ENCODE peak calls at places on chromosome 5, in five cellular contexts. One of them, this sample, is unnamed.

GRCh38 chr5:54278031-54278830 is 32.1 kb downstream of the ARL15 start:
- DNase-seq in anterior cingulate cortex: no peak
- DNase-seq in mucosa of descending colon: no peak
- DNase-seq in NB4: no peak
- DNase-seq in NCI-H1092 treated with DMSO at 0.1 percent for 48 hours: no peak
- DNase-seq in this sample: no peak

GRCh38 chr5:178672635-178673034 is 45.8 kb upstream of the CLK4 start:
- DNase-seq in NCI-H1092 treated with DMSO at 0.1 percent for 48 hours: no peak
- DNase-seq in NB4: no peak
- DNase-seq in mucosa of descending colon: no peak
- DNase-seq in anterior cingulate cortex: no peak
- DNase-seq in this sample: no peak

GRCh38 chr5:26700759-26701384 is 337.5 kb downstream of the CDH9 start:
- DNase-seq in NB4: peak; percentile 66
- DNase-seq in mucosa of descending colon: no peak
- DNase-seq in NCI-H1092 treated with DMSO at 0.1 percent for 48 hours: peak; percentile 83
- DNase-seq in anterior cingulate cortex: no peak
- DNase-seq in this sample: peak; percentile 24

GRCh38 chr5:147750065-147750464 is 32.5 kb downstream of the JAKMIP2 start:
- DNase-seq in NB4: no peak
- DNase-seq in anterior cingulate cortex: no peak
- DNase-seq in mucosa of descending colon: no peak
- DNase-seq in NCI-H1092 treated with DMSO at 0.1 percent for 48 hours: no peak
- DNase-seq in this sample: no peak

GRCh38 chr5:73274870-73275756 is 102.1 kb downstream of the TMEM174 start:
- DNase-seq in NB4: no peak
- DNase-seq in NCI-H1092 treated with DMSO at 0.1 percent for 48 hours: peak; percentile 79
- DNase-seq in anterior cingulate cortex: peak; percentile 79
- DNase-seq in mucosa of descending colon: no peak
- DNase-seq in this sample: no peak

GRCh38 chr5:150350524-150351344 is 6.8 kb upstream of the TCOF1 start:
- DNase-seq in mucosa of descending colon: peak; percentile 79
- DNase-seq in NB4: peak; percentile 74
- DNase-seq in NCI-H1092 treated with DMSO at 0.1 percent for 48 hours: peak; percentile 14
- DNase-seq in anterior cingulate cortex: peak; percentile 78
- DNase-seq in this sample: no peak

GRCh38 chr5:173458819-173459218 is 130.6 kb upstream of the STC2 start:
- DNase-seq in NB4: peak; percentile 86
- DNase-seq in anterior cingulate cortex: no peak
- DNase-seq in NCI-H1092 treated with DMSO at 0.1 percent for 48 hours: no peak
- DNase-seq in mucosa of descending colon: no peak
- DNase-seq in this sample: no peak

GRCh38 chr5:1464096-1464446 is 18.8 kb upstream of the SLC6A3 start:
- DNase-seq in NB4: no peak
- DNase-seq in mucosa of descending colon: no peak
- DNase-seq in anterior cingulate cortex: no peak
- DNase-seq in NCI-H1092 treated with DMSO at 0.1 percent for 48 hours: no peak
- DNase-seq in this sample: no peak

GRCh38 chr5:172786736-172787462 is 15.9 kb upstream of the DUSP1 start:
- DNase-seq in mucosa of descending colon: peak; percentile 31
- DNase-seq in NCI-H1092 treated with DMSO at 0.1 percent for 48 hours: no peak
- DNase-seq in anterior cingulate cortex: no peak
- DNase-seq in NB4: no peak
- DNase-seq in this sample: no peak

GRCh38 chr5:145830594-145830993 is 4.5 kb downstream of the PRELID2 start:
- DNase-seq in NB4: no peak
- DNase-seq in NCI-H1092 treated with DMSO at 0.1 percent for 48 hours: no peak
- DNase-seq in mucosa of descending colon: no peak
- DNase-seq in anterior cingulate cortex: no peak
- DNase-seq in this sample: no peak

GRCh38 chr5:95352686-95353085 is 38.5 kb upstream of the FAM81B start:
- DNase-seq in mucosa of descending colon: no peak
- DNase-seq in NB4: no peak
- DNase-seq in anterior cingulate cortex: no peak
- DNase-seq in NCI-H1092 treated with DMSO at 0.1 percent for 48 hours: no peak
- DNase-seq in this sample: no peak

GRCh38 chr5:7393921-7394799 is 1.8 kb upstream of the ADCY2 start:
- DNase-seq in anterior cingulate cortex: no peak
- DNase-seq in mucosa of descending colon: no peak
- DNase-seq in NCI-H1092 treated with DMSO at 0.1 percent for 48 hours: no peak
- DNase-seq in NB4: no peak
- DNase-seq in this sample: no peak

GRCh38 chr5:93892481-93892880 is 151.1 kb upstream of the POU5F2 start:
- DNase-seq in mucosa of descending colon: no peak
- DNase-seq in NCI-H1092 treated with DMSO at 0.1 percent for 48 hours: peak; percentile 61
- DNase-seq in NB4: no peak
- DNase-seq in anterior cingulate cortex: no peak
- DNase-seq in this sample: no peak

GRCh38 chr5:1418921-1419280 is 26.3 kb downstream of the SLC6A3 start:
- DNase-seq in anterior cingulate cortex: no peak
- DNase-seq in NB4: no peak
- DNase-seq in mucosa of descending colon: no peak
- DNase-seq in NCI-H1092 treated with DMSO at 0.1 percent for 48 hours: no peak
- DNase-seq in this sample: no peak

GRCh38 chr5:157289164-157289819 is 23.4 kb downstream of the CYFIP2 start:
- DNase-seq in NCI-H1092 treated with DMSO at 0.1 percent for 48 hours: no peak
- DNase-seq in NB4: no peak
- DNase-seq in anterior cingulate cortex: no peak
- DNase-seq in mucosa of descending colon: no peak
- DNase-seq in this sample: no peak

GRCh38 chr5:135491552-135492318 is 39.6 kb upstream of the TIFAB start:
- DNase-seq in anterior cingulate cortex: no peak
- DNase-seq in NB4: no peak
- DNase-seq in NCI-H1092 treated with DMSO at 0.1 percent for 48 hours: peak; percentile 81
- DNase-seq in mucosa of descending colon: no peak
- DNase-seq in this sample: no peak

GRCh38 chr5:16934123-16934522 is 2.0 kb downstream of the MYO10 start:
- DNase-seq in anterior cingulate cortex: no peak
- DNase-seq in NCI-H1092 treated with DMSO at 0.1 percent for 48 hours: no peak
- DNase-seq in mucosa of descending colon: peak; percentile 83
- DNase-seq in NB4: peak; percentile 75
- DNase-seq in this sample: peak; percentile 34

GRCh38 chr5:179176571-179177230 is 116.5 kb downstream of the ZNF354C start:
- DNase-seq in NB4: no peak
- DNase-seq in NCI-H1092 treated with DMSO at 0.1 percent for 48 hours: no peak
- DNase-seq in anterior cingulate cortex: no peak
- DNase-seq in mucosa of descending colon: no peak
- DNase-seq in this sample: no peak

GRCh38 chr5:147169399-147169798 is 65.4 kb upstream of the STK32A start:
- DNase-seq in NB4: no peak
- DNase-seq in mucosa of descending colon: no peak
- DNase-seq in NCI-H1092 treated with DMSO at 0.1 percent for 48 hours: peak; percentile 3
- DNase-seq in anterior cingulate cortex: no peak
- DNase-seq in this sample: no peak

GRCh38 chr5:120516799-120517198 is 52.7 kb downstream of the PRR16 start:
- DNase-seq in anterior cingulate cortex: no peak
- DNase-seq in mucosa of descending colon: no peak
- DNase-seq in NB4: no peak
- DNase-seq in NCI-H1092 treated with DMSO at 0.1 percent for 48 hours: no peak
- DNase-seq in this sample: no peak

GRCh38 chr5:163399923-163400322 is 37.5 kb upstream of the CCNG1 start:
- DNase-seq in NB4: no peak
- DNase-seq in mucosa of descending colon: no peak
- DNase-seq in anterior cingulate cortex: no peak
- DNase-seq in NCI-H1092 treated with DMSO at 0.1 percent for 48 hours: no peak
- DNase-seq in this sample: no peak

GRCh38 chr5:65812648-65813047 is 90.6 kb downstream of the NLN start:
- DNase-seq in mucosa of descending colon: peak; percentile 62
- DNase-seq in NB4: no peak
- DNase-seq in anterior cingulate cortex: no peak
- DNase-seq in NCI-H1092 treated with DMSO at 0.1 percent for 48 hours: no peak
- DNase-seq in this sample: no peak

GRCh38 chr5:81856948-81857928 is 106.3 kb upstream of the SSBP2 start:
- DNase-seq in NCI-H1092 treated with DMSO at 0.1 percent for 48 hours: peak; percentile 97
- DNase-seq in anterior cingulate cortex: peak; percentile 83
- DNase-seq in mucosa of descending colon: peak; percentile 52
- DNase-seq in NB4: peak; percentile 62
- DNase-seq in this sample: no peak

GRCh38 chr5:83987513-83988292 is 267.0 kb upstream of the HAPLN1 start:
- DNase-seq in NCI-H1092 treated with DMSO at 0.1 percent for 48 hours: no peak
- DNase-seq in anterior cingulate cortex: no peak
- DNase-seq in mucosa of descending colon: no peak
- DNase-seq in NB4: no peak
- DNase-seq in this sample: no peak

GRCh38 chr5:108749130-108749861 is 1.6 kb downstream of the FER start:
- DNase-seq in NB4: peak; percentile 50
- DNase-seq in NCI-H1092 treated with DMSO at 0.1 percent for 48 hours: peak; percentile 19
- DNase-seq in mucosa of descending colon: no peak
- DNase-seq in anterior cingulate cortex: no peak
- DNase-seq in this sample: no peak

GRCh38 chr5:137639645-137640044 is 96.2 kb downstream of the KLHL3 start:
- DNase-seq in anterior cingulate cortex: no peak
- DNase-seq in mucosa of descending colon: no peak
- DNase-seq in NCI-H1092 treated with DMSO at 0.1 percent for 48 hours: no peak
- DNase-seq in NB4: no peak
- DNase-seq in this sample: no peak

GRCh38 chr5:176609724-176610429 is at the start of gene GPRIN1:
- DNase-seq in anterior cingulate cortex: no peak
- DNase-seq in NCI-H1092 treated with DMSO at 0.1 percent for 48 hours: peak; percentile 57
- DNase-seq in NB4: peak; percentile 57
- DNase-seq in mucosa of descending colon: peak; percentile 80
- DNase-seq in this sample: peak; percentile 3

GRCh38 chr5:61677220-61677619 is 345.2 kb downstream of the ZSWIM6 start:
- DNase-seq in NCI-H1092 treated with DMSO at 0.1 percent for 48 hours: no peak
- DNase-seq in mucosa of descending colon: no peak
- DNase-seq in anterior cingulate cortex: no peak
- DNase-seq in NB4: no peak
- DNase-seq in this sample: no peak

GRCh38 chr5:141904551-141904950 is 19.1 kb upstream of the DELE1 start:
- DNase-seq in NB4: no peak
- DNase-seq in anterior cingulate cortex: no peak
- DNase-seq in mucosa of descending colon: no peak
- DNase-seq in NCI-H1092 treated with DMSO at 0.1 percent for 48 hours: no peak
- DNase-seq in this sample: no peak

GRCh38 chr5:59133801-59134261 is 551.0 kb downstream of the RAB3C start:
- DNase-seq in mucosa of descending colon: no peak
- DNase-seq in anterior cingulate cortex: no peak
- DNase-seq in NB4: peak; percentile 33
- DNase-seq in NCI-H1092 treated with DMSO at 0.1 percent for 48 hours: no peak
- DNase-seq in this sample: no peak

GRCh38 chr5:111227805-111228204 is 3.6 kb downstream of the CAMK4 start:
- DNase-seq in mucosa of descending colon: no peak
- DNase-seq in NB4: no peak
- DNase-seq in NCI-H1092 treated with DMSO at 0.1 percent for 48 hours: no peak
- DNase-seq in anterior cingulate cortex: no peak
- DNase-seq in this sample: no peak

GRCh38 chr5:1917830-1918487 is 35.2 kb upstream of the IRX4 start:
- DNase-seq in NCI-H1092 treated with DMSO at 0.1 percent for 48 hours: no peak
- DNase-seq in NB4: no peak
- DNase-seq in anterior cingulate cortex: no peak
- DNase-seq in mucosa of descending colon: no peak
- DNase-seq in this sample: no peak

GRCh38 chr5:124952079-124952478 is 205.6 kb upstream of the ZNF608 start:
- DNase-seq in NCI-H1092 treated with DMSO at 0.1 percent for 48 hours: no peak
- DNase-seq in anterior cingulate cortex: no peak
- DNase-seq in NB4: no peak
- DNase-seq in mucosa of descending colon: no peak
- DNase-seq in this sample: no peak

GRCh38 chr5:95114305-95114704 is 170.6 kb downstream of the MCTP1 start:
- DNase-seq in NCI-H1092 treated with DMSO at 0.1 percent for 48 hours: no peak
- DNase-seq in NB4: no peak
- DNase-seq in mucosa of descending colon: no peak
- DNase-seq in anterior cingulate cortex: no peak
- DNase-seq in this sample: no peak

GRCh38 chr5:78984020-78984610 is 995 bp downstream of the ARSB start:
- DNase-seq in mucosa of descending colon: no peak
- DNase-seq in NB4: peak; percentile 33
- DNase-seq in anterior cingulate cortex: no peak
- DNase-seq in NCI-H1092 treated with DMSO at 0.1 percent for 48 hours: no peak
- DNase-seq in this sample: no peak